ENCODE peak calls at places on chromosomes 11 and 22, in six cellular contexts. T is psoas muscle, A is B cell, W is upper lobe of left lung, N is upper lobe of right lung, V is HL-60. I is an unnamed sample.

GRCh38 chr22:30250713-30251267 is 4.2 kb upstream of the LIF start:
- DNase-seq in A (no peak), N (no peak), T (no peak), V (no peak), W (peak), I (no peak)

GRCh38 chr22:43996170-43996980 is 27.7 kb upstream of the PARVB start:
- DNase-seq in N (peak), V (peak), A (peak), T (peak), W (peak), I (no peak)

GRCh38 chr11:70705930-70706329 is 307.6 kb downstream of the CTTN start:
- DNase-seq in W (no peak), A (no peak), N (no peak), V (no peak), T (peak), I (no peak)

GRCh38 chr22:36280379-36280778 is 27.4 kb downstream of the APOL1 start:
- DNase-seq in W (no peak), A (no peak), N (peak), T (no peak), V (no peak), I (no peak)

GRCh38 chr22:23399367-23400285 is 180.5 kb downstream of the IGLL1 start:
- DNase-seq in V (no peak), A (no peak), T (peak), W (no peak), N (peak), I (no peak)

GRCh38 chr11:126357969-126358762 is 2.7 kb downstream of the ST3GAL4 start:
- DNase-seq in N (peak), W (no peak), T (no peak), V (no peak), A (no peak), I (no peak)

GRCh38 chr22:20469110-20469855 is 26.3 kb downstream of the KLHL22 start:
- DNase-seq in T (peak), A (no peak), N (no peak), V (no peak), W (no peak), I (no peak)

GRCh38 chr11:24060125-24060524 is 436.7 kb upstream of the LUZP2 start:
- DNase-seq in T (no peak), W (no peak), V (no peak), A (no peak), N (no peak), I (no peak)

GRCh38 chr11:20762112-20762511 is 92.7 kb downstream of the NELL1 start:
- DNase-seq in T (no peak), V (no peak), A (no peak), W (no peak), N (no peak), I (no peak)

GRCh38 chr11:10885703-10886363 is 28.0 kb upstream of the ZBED5 start:
- DNase-seq in A (no peak), W (no peak), T (no peak), V (no peak), N (no peak), I (no peak)

GRCh38 chr22:37068859-37069258 is 17.3 kb downstream of the KCTD17 start:
- DNase-seq in T (no peak), A (no peak), V (no peak), W (no peak), N (no peak), I (peak)

GRCh38 chr11:62601114-62601363 is 626 bp downstream of the MTA2 start:
- DNase-seq in T (no peak), V (peak), A (no peak), N (no peak), W (peak), I (no peak)

GRCh38 chr11:8834379-8834778 is 76.6 kb upstream of the AKIP1 start:
- DNase-seq in N (no peak), A (no peak), W (peak), T (no peak), V (no peak), I (no peak)

GRCh38 chr11:112581747-112582146 is 321.1 kb upstream of the PLET1 start:
- DNase-seq in W (no peak), V (no peak), T (no peak), N (no peak), A (no peak), I (no peak)

GRCh38 chr11:112583246-112583893 is 322.7 kb upstream of the PLET1 start:
- DNase-seq in A (no peak), N (no peak), V (no peak), T (no peak), W (no peak), I (no peak)

GRCh38 chr11:112582366-112582765 is 321.7 kb upstream of the PLET1 start:
- DNase-seq in W (no peak), T (no peak), V (no peak), A (no peak), N (no peak), I (no peak)

GRCh38 chr11:112587664-112588063 is 327.0 kb upstream of the PLET1 start:
- DNase-seq in V (no peak), T (no peak), N (no peak), W (no peak), A (no peak), I (no peak)

GRCh38 chr11:112584674-112585073 is 324.0 kb upstream of the PLET1 start:
- DNase-seq in V (no peak), A (no peak), N (no peak), T (no peak), W (no peak), I (no peak)
- TF ChIP-seq CTCF in V (no peak), A (no peak), N (no peak), T (peak), W (no peak), I (peak)

GRCh38 chr22:27152883-27153282 is 495.5 kb downstream of the MIAT start:
- DNase-seq in A (no peak), V (no peak), W (no peak), N (no peak), T (no peak), I (no peak)

GRCh38 chr22:27152033-27152432 is 494.6 kb downstream of the MIAT start:
- DNase-seq in W (no peak), T (no peak), N (no peak), V (no peak), A (no peak), I (no peak)

GRCh38 chr22:27149886-27150529 is 492.6 kb downstream of the MIAT start:
- DNase-seq in A (no peak), W (no peak), T (no peak), N (no peak), V (no peak), I (no peak)

GRCh38 chr22:27150530-27150909 is 493.1 kb downstream of the MIAT start:
- DNase-seq in T (no peak), A (no peak), W (no peak), N (no peak), V (peak), I (no peak)

GRCh38 chr22:27151407-27151806 is 494.0 kb downstream of the MIAT start:
- DNase-seq in V (no peak), A (no peak), W (no peak), N (no peak), T (no peak), I (no peak)
- TF ChIP-seq CTCF in V (no peak), A (no peak), W (no peak), N (no peak), T (no peak), I (no peak)

DNA sequence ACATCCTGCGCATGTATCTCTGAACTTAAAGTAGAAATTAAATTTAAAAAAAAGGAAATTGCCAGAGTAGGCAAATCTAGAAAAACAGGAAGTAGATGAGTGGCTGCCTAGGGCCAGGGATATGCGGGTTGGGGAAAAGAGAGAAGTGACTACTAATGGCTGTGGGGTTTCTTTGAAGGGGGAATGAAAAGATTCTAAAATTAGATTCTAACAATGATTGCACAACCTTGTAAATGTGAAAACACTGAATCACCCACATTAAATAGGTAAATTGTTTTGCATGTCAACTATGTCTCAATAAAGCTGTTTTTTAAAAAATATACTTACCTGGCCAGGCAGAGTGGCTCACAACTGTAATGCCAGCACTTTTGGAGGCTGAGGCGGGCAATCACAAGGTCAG is 14.2 kb downstream of the C22orf42 start:
- DNase-seq in T (no peak), N (no peak), A (peak), V (peak), W (no peak), I (no peak)
- TF ChIP-seq CTCF in T (no peak), N (no peak), A (no peak), V (no peak), W (no peak), I (no peak)

GRCh38 chr11:79229047-79229446 is 211.8 kb downstream of the TENM4 start:
- DNase-seq in W (no peak), T (no peak), A (no peak), N (no peak), V (no peak), I (no peak)

GRCh38 chr11:79227308-79227707 is 213.5 kb downstream of the TENM4 start:
- DNase-seq in W (no peak), N (no peak), A (no peak), V (no peak), T (no peak), I (no peak)

GRCh38 chr11:79228417-79228755 is 212.4 kb downstream of the TENM4 start:
- DNase-seq in W (no peak), A (no peak), N (no peak), T (no peak), V (no peak), I (no peak)

GRCh38 chr11:79226136-79226535 is 214.7 kb downstream of the TENM4 start:
- DNase-seq in V (no peak), N (no peak), A (no peak), T (no peak), W (no peak), I (no peak)

DNA sequence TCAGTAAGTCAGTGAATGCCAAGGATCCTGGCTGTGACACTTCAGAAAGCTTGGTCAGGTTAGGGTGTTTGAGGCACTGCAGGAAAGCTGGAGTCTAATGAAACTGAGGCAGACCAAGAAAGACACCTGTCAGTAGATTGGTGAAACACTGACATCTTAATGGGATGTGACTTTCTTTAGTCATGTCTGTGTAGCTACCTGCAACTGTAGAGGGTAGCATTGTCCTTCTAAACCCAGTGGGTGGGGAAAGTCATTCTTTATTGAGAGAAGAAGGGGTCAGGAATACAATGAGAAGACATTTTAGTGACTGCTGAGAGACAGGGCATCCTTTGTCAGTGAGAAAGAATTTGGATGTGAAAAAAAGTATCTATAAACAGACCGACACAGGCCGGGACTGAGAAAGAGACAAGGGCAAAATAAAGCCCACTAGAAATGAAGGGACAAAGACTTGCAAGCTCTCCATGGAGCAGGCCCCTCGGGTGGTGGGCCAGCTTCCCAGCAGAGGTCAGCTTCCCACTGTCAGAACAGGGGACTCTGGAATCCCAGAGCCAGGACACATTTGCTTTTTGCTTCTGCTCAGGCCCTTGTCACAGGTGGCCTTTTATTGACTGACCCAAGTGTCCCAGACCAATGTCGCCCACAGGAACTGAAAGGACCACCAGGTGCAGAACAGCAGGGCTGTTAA is 213.0 kb downstream of the TENM4 start:
- DNase-seq in N (no peak), A (no peak), T (no peak), V (no peak), W (no peak), I (no peak)
- TF ChIP-seq CTCF in N (no peak), A (no peak), T (no peak), V (no peak), W (no peak), I (no peak)

DNA sequence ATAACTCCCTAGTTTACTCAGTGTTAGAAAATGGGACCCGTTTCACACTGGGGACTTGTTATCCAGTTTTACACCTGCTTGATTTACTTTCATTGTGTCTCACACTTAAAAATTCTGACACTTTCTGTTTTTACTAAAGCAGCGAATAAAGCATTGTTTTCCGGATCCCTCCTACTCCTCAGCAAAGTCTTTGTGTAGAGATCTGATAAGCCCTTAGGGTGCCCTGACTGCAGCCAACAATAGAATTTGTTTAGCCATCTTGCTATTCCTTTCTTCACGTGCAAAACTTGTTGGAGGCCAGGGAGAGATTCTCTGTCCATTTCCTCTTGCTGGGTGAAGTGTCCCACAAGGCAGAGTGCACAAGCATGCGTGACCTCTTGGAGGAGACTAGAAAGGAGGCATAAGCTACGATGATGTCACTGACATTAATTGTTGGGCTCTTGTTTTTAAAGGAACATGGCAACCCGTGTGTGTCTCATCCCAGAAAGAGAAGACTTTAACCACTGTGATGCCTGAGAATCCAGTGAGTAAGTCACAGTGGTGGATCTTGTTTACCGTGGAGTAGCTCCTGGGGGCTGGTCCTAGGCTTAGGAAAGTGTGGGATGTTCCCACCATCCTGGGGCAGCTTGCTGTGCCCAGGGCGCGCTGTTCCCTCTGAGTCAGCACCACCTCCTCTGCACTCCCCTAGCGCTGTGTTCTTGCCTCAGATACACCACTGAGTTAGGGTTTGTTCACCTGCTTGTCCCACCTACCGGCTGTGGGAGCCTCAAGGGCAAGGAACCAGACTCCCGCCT is 27.7 kb downstream of the MICAL2 start:
- DNase-seq in N (peak), W (peak), A (no peak), T (no peak), V (no peak), I (no peak)
- TF ChIP-seq CTCF in N (no peak), W (no peak), A (no peak), T (no peak), V (no peak), I (no peak)

GRCh38 chr11:102368472-102368871 is 21.5 kb downstream of the BIRC2 start:
- DNase-seq in T (no peak), A (no peak), V (no peak), N (no peak), W (no peak), I (no peak)

GRCh38 chr11:102364991-102365390 is 18.0 kb downstream of the BIRC2 start:
- DNase-seq in N (no peak), V (no peak), W (no peak), A (no peak), T (no peak), I (no peak)

GRCh38 chr11:102367364-102367763 is 20.4 kb downstream of the BIRC2 start:
- DNase-seq in A (peak), T (no peak), W (no peak), N (no peak), V (no peak), I (no peak)
- TF ChIP-seq CTCF in A (peak), T (peak), W (no peak), N (no peak), V (no peak), I (no peak)

GRCh38 chr11:129573161-129573560 is 197.5 kb downstream of the BARX2 start:
- DNase-seq in W (no peak), T (no peak), N (no peak), A (no peak), V (no peak), I (no peak)
- TF ChIP-seq CTCF in W (no peak), T (no peak), N (no peak), A (no peak), V (no peak), I (no peak)

DNA sequence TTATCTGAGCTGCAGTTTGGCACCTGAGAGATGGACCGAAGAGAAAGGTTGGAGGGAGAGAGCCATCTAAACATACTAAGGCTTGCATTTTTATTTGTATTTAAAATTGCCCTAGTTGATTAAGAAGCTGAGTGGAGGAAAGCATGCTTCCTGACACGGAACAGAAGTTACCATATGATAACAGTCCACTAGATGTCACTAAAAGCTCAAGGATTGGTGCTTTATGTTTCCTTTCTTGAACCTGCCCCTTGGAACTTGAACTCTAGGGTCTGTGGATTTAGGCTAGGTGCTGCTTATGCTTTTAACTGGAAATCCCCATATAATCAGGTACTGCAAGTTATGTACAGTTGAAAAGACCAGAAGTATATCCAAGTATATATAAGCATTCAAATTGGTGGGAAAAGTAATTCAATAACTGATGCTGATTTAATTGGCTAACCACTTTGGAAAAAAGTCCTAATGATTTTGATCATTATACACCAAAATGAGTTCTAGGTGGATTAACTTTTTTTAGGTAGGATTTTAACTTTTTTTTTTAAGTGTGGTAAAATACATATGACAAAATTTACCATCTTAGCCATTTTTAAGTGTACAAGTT is 9.5 kb downstream of the RBMXL2 start:
- DNase-seq in T (no peak), V (peak), N (no peak), A (peak), W (no peak), I (no peak)
- TF ChIP-seq CTCF in T (peak), V (peak), N (peak), A (peak), W (peak), I (peak)

GRCh38 chr11:83292709-83293435 is 6.7 kb upstream of the CCDC90B start:
- DNase-seq in N (no peak), V (peak), A (peak), W (no peak), T (no peak), I (no peak)

GRCh38 chr11:83285771-83286528 is at the start of gene CCDC90B:
- DNase-seq in A (peak), T (peak), N (peak), W (peak), V (peak), I (peak)

GRCh38 chr11:83284501-83285051 is 1.6 kb downstream of the CCDC90B start:
- DNase-seq in A (no peak), N (no peak), T (no peak), V (no peak), W (no peak), I (no peak)

GRCh38 chr11:83285131-83285770 is 916 bp downstream of the CCDC90B start:
- DNase-seq in T (no peak), N (no peak), V (no peak), W (no peak), A (peak), I (no peak)

DNA sequence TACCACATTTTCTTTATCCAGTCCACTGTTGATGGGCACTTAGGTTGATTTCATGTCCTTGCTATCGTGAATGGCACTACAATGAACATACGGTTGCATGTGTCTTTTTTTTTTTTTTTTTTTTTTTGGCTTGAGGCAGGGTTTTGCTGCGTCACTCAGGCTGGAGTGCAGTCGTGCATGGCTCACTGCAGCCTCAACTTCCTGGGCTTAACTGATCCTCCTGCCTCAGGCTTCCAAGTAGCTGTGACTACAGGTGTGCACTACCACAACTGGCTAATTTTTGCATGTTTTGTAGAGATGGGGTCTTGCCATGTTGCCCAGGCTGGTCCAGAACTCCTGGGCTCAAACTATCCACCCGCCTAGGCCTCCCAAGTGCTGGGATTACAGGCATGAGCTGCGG is 1.5 kb upstream of the CCDC90B start:
- DNase-seq in W (no peak), V (no peak), A (peak), T (no peak), N (no peak), I (no peak)
- TF ChIP-seq CTCF in W (no peak), V (no peak), A (no peak), T (no peak), N (no peak), I (no peak)